ENCODE peak calls at places on chromosomes 2 and 18, in five cellular contexts. S, D, R, E and N are unnamed samples. For H3K4me1, the result is how much of the 10 kb centered on the place peaks cover.

GRCh38 chr2:237414056-237414661 is at the start of gene COL6A3:
- DNase-seq in S (peak), D (peak), R (no peak), E (peak), N (no peak)

GRCh38 chr2:38184964-38185603 is 109.1 kb upstream of the CYP1B1 start:
- DNase-seq in S (no peak), D (no peak), R (no peak), E (no peak), N (no peak)

GRCh38 chr2:38013158-38013752 is 62.7 kb downstream of the CYP1B1 start:
- DNase-seq in S (no peak), D (no peak), R (no peak), E (no peak), N (no peak)

GRCh38 chr2:86628091-86628522 is 4.4 kb upstream of the RNF103 start:
- DNase-seq in S (no peak), D (no peak), R (no peak), E (peak), N (peak)

GRCh38 chr2:239445771-239446524 is 45.1 kb upstream of the HDAC4 start:
- DNase-seq in S (no peak), D (no peak), R (no peak), E (no peak), N (peak)

GRCh38 chr18:67243799-67244587 is 272.5 kb downstream of the DSEL start:
- DNase-seq in S (no peak), D (no peak), R (no peak), E (no peak), N (no peak)

GRCh38 chr2:98269274-98269673 is 77.0 kb upstream of the CNGA3 start:
- DNase-seq in S (peak), D (no peak), R (peak), E (no peak), N (peak)

GRCh38 chr2:18047896-18048657 is 169.6 kb downstream of the KCNS3 start:
- DNase-seq in S (no peak), D (peak), R (peak), E (peak), N (no peak)

GRCh38 chr2:202185816-202186221 is 52.6 kb downstream of the SUMO1 start:
- DNase-seq in S (peak), D (no peak), R (no peak), E (no peak), N (peak)

GRCh38 chr18:63312731-63313408 is 6.7 kb downstream of the BCL2 start:
- DNase-seq in S (no peak), D (no peak), R (no peak), E (no peak), N (no peak)
- H3K4me1 ChIP-seq in S (under half), D (under half), R (under half), E (under half), N (under half)

DNA sequence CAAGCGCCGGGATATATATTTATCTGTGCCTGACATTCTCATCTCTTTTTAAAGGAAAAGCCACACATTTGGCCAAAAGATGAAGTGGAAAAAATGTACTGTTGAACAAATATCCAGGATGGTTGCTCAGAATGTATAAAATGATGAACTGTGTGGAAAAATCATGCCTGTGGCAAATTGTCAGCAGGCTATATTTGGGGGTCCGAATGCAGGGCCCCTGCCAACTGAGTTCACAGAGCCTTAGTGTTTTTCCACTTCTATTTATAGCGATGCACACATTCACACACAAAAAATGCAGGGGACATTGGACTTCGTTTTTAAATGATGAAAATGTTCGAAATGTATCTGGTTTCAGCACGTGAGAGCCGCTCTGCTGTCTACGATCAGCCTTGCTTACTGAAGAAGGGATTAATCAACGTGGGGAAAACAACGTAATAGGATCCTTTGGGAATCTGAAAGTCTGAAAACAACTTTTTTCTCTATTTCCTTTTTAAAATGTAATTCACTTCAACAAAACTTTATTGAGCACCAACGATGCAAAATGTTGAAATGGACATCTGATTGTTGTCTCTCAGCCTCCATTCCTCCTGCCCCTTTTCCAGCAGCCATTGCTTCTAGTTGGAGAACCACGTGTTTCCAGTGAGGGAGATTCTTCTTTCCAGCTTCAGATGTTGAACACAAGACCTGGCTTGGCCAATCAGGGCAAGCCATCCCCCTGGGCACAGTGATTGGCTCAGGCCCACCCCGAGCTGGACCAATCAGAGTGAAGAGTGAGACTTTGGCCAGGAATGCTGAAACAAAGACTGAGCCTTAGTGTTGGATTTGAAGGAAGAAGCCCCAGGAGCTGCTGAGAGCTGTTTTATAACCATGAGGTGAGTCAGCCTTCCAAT is 59.2 kb downstream of the E2F6 start:
- DNase-seq in S (no peak), D (peak), R (no peak), E (no peak), N (no peak)
- H3K4me1 ChIP-seq in S (under half), D (under half), R (under half), E (under half), N (half or more)

GRCh38 chr2:68762665-68763064 is 28.1 kb downstream of the ARHGAP25 start:
- DNase-seq in S (peak), D (no peak), R (no peak), E (no peak), N (no peak)
- H3K4me1 ChIP-seq in S (under half), D (under half), R (under half), E (under half), N (under half)

DNA sequence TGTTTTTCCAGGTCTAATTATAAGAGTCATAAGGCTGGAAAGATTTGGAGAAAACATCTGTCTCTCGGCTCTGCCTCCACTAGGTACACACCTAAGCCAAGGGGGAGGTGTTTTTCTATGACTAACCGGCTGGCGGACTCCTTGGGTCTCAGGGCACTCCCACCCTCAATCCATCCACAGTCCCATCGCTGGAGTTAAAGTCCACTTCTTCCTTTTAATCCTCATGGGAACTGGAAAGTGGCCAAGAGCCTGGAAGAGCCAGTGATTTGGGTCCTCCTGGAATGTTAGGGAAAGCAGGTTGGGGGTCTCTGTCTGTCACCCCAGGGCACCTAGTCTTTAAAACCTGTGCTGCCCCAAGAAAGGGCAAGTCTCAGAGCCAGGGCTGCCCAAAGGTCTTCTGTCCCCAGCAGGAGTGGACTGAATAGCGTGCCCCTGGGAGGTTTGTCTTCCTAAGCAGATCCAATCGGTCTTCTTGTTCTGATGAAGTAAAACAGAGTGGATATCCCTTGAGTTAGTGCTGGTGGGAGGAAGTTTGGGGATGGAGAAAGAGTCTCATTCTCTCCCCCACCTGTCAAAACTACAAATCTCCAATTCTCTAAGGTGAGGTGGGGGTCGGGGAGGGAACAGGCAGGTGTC is 66.4 kb downstream of the MCFD2 start:
- DNase-seq in S (peak), D (no peak), R (no peak), E (no peak), N (peak)
- H3K4me1 ChIP-seq in S (under half), D (half or more), R (half or more), E (half or more), N (half or more)

DNA sequence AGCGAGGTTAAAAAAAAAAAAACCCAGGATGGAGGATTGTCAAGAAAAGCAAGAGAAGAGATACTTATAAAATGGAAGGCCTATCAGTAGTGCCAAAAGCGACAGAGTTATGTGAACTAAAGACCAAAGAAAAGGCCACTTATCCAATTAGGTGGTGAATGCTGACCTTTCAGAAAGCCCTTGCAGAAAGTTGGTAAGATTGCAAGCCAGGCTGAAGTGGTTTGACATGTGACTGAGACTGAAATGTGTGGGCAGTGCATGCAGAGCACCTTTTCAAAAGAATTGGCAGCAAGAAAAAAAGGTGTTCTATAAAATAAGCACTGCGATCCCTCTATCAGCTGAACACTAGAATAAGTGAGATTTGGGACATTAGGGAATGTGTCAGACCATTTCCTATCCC is 379.4 kb upstream of the FAM98A start:
- DNase-seq in S (no peak), D (no peak), R (no peak), E (no peak), N (no peak)
- H3K4me1 ChIP-seq in S (under half), D (under half), R (under half), E (under half), N (under half)

DNA sequence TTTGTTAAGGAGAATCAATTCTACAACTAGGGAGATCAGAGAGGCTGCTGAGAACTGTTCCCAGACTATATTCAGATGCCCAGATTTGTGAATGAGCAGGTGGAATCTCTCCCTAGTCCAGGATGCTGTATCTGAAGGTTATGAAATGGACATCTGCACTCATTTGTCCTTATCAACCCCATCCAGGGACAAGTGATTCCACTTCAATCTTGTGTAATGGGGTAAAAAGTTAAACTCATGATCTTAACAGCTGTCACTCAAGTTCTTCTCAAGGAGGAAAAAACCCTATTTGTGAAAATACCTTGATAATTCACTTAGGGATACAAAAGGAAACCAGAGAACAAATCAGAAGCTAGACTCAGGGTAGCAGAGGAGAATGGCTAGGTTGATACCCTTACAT is 144.8 kb downstream of the PLCL1 start:
- DNase-seq in S (no peak), D (no peak), R (no peak), E (no peak), N (no peak)
- H3K4me1 ChIP-seq in S (under half), D (under half), R (under half), E (under half), N (under half)